ENCODE peak calls at places on chromosomes 12 and 14, in ten cellular contexts. A is mucosa of gallbladder; R is activated CD4-positive, alpha-beta T cell treated with anti-CD3 and anti-CD28 coated beads for 1 hour; E is EL; G is stimulated activated CD4-positive, alpha-beta T cell treated with anti-CD3 and anti-CD28 coated beads, Interleukin-15, amount 100 ng/mL, for 24 hours; B is AG10803; S is AG09319; H is activated naive CD4-positive, alpha-beta T cell treated with anti-CD3 and anti-CD28 coated beads, Interleukin-2, amount 10 ng/mL, durations not matched to agents 7 days and 5 days; P is HuH-7; C is NCI-H2081. I is an unnamed sample.

GRCh38 chr12:48973992-48974673 is 2.6 kb upstream of the WNT10B start:
- DNase-seq in A (no peak), R (no peak), E (peak), G (peak), B (no peak), S (no peak), H (peak), P (peak), C (no peak), I (no peak)

GRCh38 chr12:120720234-120720968 is 5.2 kb upstream of the ACADS start:
- DNase-seq in A (no peak), R (no peak), E (peak), G (no peak), B (peak), S (peak), H (no peak), P (no peak), C (no peak), I (peak)

GRCh38 chr12:94925729-94926128 is 77.8 kb downstream of the NDUFA12 start:
- DNase-seq in A (no peak), R (no peak), E (no peak), G (no peak), B (no peak), S (no peak), H (no peak), P (no peak), C (no peak), I (no peak)

GRCh38 chr14:21203470-21204166 is 47.8 kb upstream of the OR5AU1 start:
- DNase-seq in A (no peak), R (no peak), E (no peak), G (no peak), B (no peak), S (no peak), H (no peak), P (peak), C (no peak), I (no peak)

GRCh38 chr12:68342966-68343365 is 10.8 kb upstream of the MDM1 start:
- DNase-seq in A (no peak), R (no peak), E (no peak), G (no peak), B (no peak), S (no peak), H (no peak), P (no peak), C (peak), I (no peak)

GRCh38 chr12:578743-579449 is 84.3 kb downstream of the NINJ2 start:
- DNase-seq in A (no peak), R (no peak), E (no peak), G (no peak), B (no peak), S (no peak), H (no peak), P (no peak), C (no peak), I (no peak)

GRCh38 chr12:101939856-101940265 is 62.5 kb downstream of the DRAM1 start:
- DNase-seq in A (peak), R (peak), E (peak), G (peak), B (peak), S (peak), H (peak), P (peak), C (peak), I (peak)

GRCh38 chr14:59377991-59378720 is 87.0 kb downstream of the GPR135 start:
- DNase-seq in A (no peak), R (no peak), E (no peak), G (no peak), B (no peak), S (no peak), H (no peak), P (no peak), C (peak), I (no peak)

GRCh38 chr12:24661657-24662096 is 287.2 kb downstream of the BCAT1 start:
- DNase-seq in A (peak), R (no peak), E (peak), G (no peak), B (peak), S (peak), H (no peak), P (peak), C (no peak), I (peak)

GRCh38 chr12:27332407-27333310 is at the start of gene BMAL2:
- DNase-seq in A (no peak), R (no peak), E (peak), G (peak), B (peak), S (no peak), H (peak), P (peak), C (peak), I (no peak)

GRCh38 chr14:25048170-25049126 is 1.5 kb downstream of the STXBP6 start:
- DNase-seq in A (peak), R (no peak), E (peak), G (no peak), B (peak), S (no peak), H (no peak), P (no peak), C (no peak), I (no peak)

GRCh38 chr12:29783773-29784666 is at the start of gene TMTC1:
- DNase-seq in A (peak), R (no peak), E (peak), G (peak), B (peak), S (no peak), H (no peak), P (peak), C (no peak), I (no peak)

GRCh38 chr12:51890135-51890464 is 2.2 kb downstream of the ANKRD33 start:
- DNase-seq in A (no peak), R (no peak), E (no peak), G (no peak), B (no peak), S (no peak), H (no peak), P (no peak), C (no peak), I (no peak)

GRCh38 chr12:1880876-1881275 is 37.6 kb downstream of the CACNA2D4 start:
- DNase-seq in A (no peak), R (peak), E (no peak), G (no peak), B (no peak), S (no peak), H (no peak), P (no peak), C (no peak), I (no peak)

GRCh38 chr14:80768646-80769045 is 172.9 kb downstream of the CEP128 start:
- DNase-seq in A (no peak), R (no peak), E (no peak), G (no peak), B (no peak), S (no peak), H (no peak), P (no peak), C (no peak), I (no peak)

GRCh38 chr12:3436496-3437060 is 54.4 kb upstream of the PRMT8 start:
- DNase-seq in A (no peak), R (no peak), E (no peak), G (no peak), B (no peak), S (no peak), H (no peak), P (no peak), C (peak), I (no peak)

GRCh38 chr12:99004799-99005474 is 359.8 kb downstream of the APAF1 start:
- DNase-seq in A (no peak), R (no peak), E (no peak), G (no peak), B (no peak), S (no peak), H (no peak), P (no peak), C (no peak), I (no peak)

I was measured in AML-193.